ENCODE peak calls at places on chromosome 15, in four cellular contexts. J is HuH-7; K is C1 segment of cervical spinal cord; I is stimulated activated CD4-positive, alpha-beta T cell treated with anti-CD3 and anti-CD28 coated beads, TNF-alpha, amount 100 ng/mL, for 1 hour. L is an unnamed sample.

GRCh38 chr15:43908641-43909040 is 81.8 kb downstream of the WDR76 start:
- DNase-seq in J (no peak), K (no peak), I (no peak), L (no peak)

GRCh38 chr15:101371519-101371918 is 76.5 kb upstream of the SNRPA1 start:
- DNase-seq in J (no peak), K (no peak), I (no peak), L (no peak)

GRCh38 chr15:23561914-23562313 is 3.6 kb upstream of the MKRN3 start:
- DNase-seq in J (no peak), K (no peak), I (no peak), L (no peak)

GRCh38 chr15:48754011-48754410 is 56.9 kb downstream of the CEP152 start:
- DNase-seq in J (no peak), K (no peak), I (no peak), L (no peak)

GRCh38 chr15:60865507-60865906 is 363.6 kb downstream of the RORA start:
- DNase-seq in J (no peak), K (no peak), I (no peak), L (peak)

GRCh38 chr15:25764980-25765735 is 98.0 kb downstream of the ATP10A start:
- DNase-seq in J (no peak), K (no peak), I (no peak), L (no peak)

GRCh38 chr15:67928666-67929065 is 88.8 kb upstream of the RNU6-1 start:
- DNase-seq in J (no peak), K (no peak), I (no peak), L (no peak)

GRCh38 chr15:38652998-38653397 is 88.4 kb upstream of the RASGRP1 start:
- DNase-seq in J (no peak), K (no peak), I (peak), L (no peak)

GRCh38 chr15:37771462-37771861 is 163.0 kb upstream of the TMCO5A start:
- DNase-seq in J (no peak), K (no peak), I (no peak), L (peak)

GRCh38 chr15:62298811-62299210 is 133.7 kb upstream of the C2CD4B start:
- DNase-seq in J (no peak), K (no peak), I (no peak), L (no peak)

GRCh38 chr15:80504931-80505330 is 100.7 kb downstream of the ARNT2 start:
- DNase-seq in J (no peak), K (no peak), I (no peak), L (no peak)

GRCh38 chr15:44710236-44711088 is 661 bp downstream of the PATL2 start:
- DNase-seq in J (no peak), K (peak), I (no peak), L (no peak)

GRCh38 chr15:94229591-94230365 is 1.6 kb upstream of the MCTP2 start:
- DNase-seq in J (no peak), K (no peak), I (no peak), L (peak)

GRCh38 chr15:84833447-84833846 is 16.3 kb downstream of the ALPK3 start:
- DNase-seq in J (no peak), K (no peak), I (no peak), L (peak)

GRCh38 chr15:38531509-38531908 is 33.1 kb downstream of the RASGRP1 start:
- DNase-seq in J (no peak), K (no peak), I (no peak), L (peak)

GRCh38 chr15:89399390-89400120 is 64.9 kb upstream of the POLG start:
- DNase-seq in J (peak), K (peak), I (no peak), L (no peak)

GRCh38 chr15:68775671-68776476 is 44.8 kb downstream of the ANP32A start:
- DNase-seq in J (no peak), K (peak), I (no peak), L (no peak)

GRCh38 chr15:41897327-41897726 is 3.5 kb upstream of the SPTBN5 start:
- DNase-seq in J (no peak), K (no peak), I (no peak), L (no peak)

GRCh38 chr15:40439461-40440299 is 1.1 kb upstream of the BAHD1 start:
- DNase-seq in J (peak), K (peak), I (no peak), L (peak)

GRCh38 chr15:77009646-77010311 is 14.9 kb downstream of the PSTPIP1 start:
- DNase-seq in J (no peak), K (no peak), I (no peak), L (no peak)

GRCh38 chr15:78055923-78056713 is 21.4 kb downstream of the TBC1D2B start:
- DNase-seq in J (peak), K (no peak), I (no peak), L (peak)

GRCh38 chr15:51970132-51970817 is 1.3 kb downstream of the LEO1 start:
- DNase-seq in J (no peak), K (no peak), I (no peak), L (peak)

GRCh38 chr15:31366169-31366734 is 39.6 kb downstream of the KLF13 start:
- DNase-seq in J (no peak), K (no peak), I (no peak), L (no peak)

GRCh38 chr15:35060591-35060990 is 24.5 kb downstream of the NANOGP8 start:
- DNase-seq in J (no peak), K (no peak), I (no peak), L (no peak)

GRCh38 chr15:40048155-40048792 is 9.3 kb upstream of the SRP14 start:
- DNase-seq in J (no peak), K (no peak), I (no peak), L (no peak)

GRCh38 chr15:24054547-24055245 is 367.6 kb upstream of the NDN start:
- DNase-seq in J (no peak), K (no peak), I (no peak), L (no peak)

GRCh38 chr15:100835626-100836025 is 44.0 kb upstream of the ALDH1A3 start:
- DNase-seq in J (no peak), K (no peak), I (no peak), L (no peak)

GRCh38 chr15:49255966-49256759 is 86.1 kb downstream of the GALK2 start:
- DNase-seq in J (no peak), K (no peak), I (no peak), L (no peak)

GRCh38 chr15:78391781-78392180 is 46.2 kb upstream of the IREB2 start:
- DNase-seq in J (no peak), K (no peak), I (no peak), L (no peak)

GRCh38 chr15:69090197-69090948 is 70.1 kb upstream of the GLCE start:
- DNase-seq in J (no peak), K (no peak), I (no peak), L (no peak)

GRCh38 chr15:35583863-35584528 is 38.0 kb upstream of the DPH6 start:
- DNase-seq in J (no peak), K (no peak), I (no peak), L (no peak)

GRCh38 chr15:82986442-82986780 is 401 bp downstream of the RAMAC start:
- DNase-seq in J (peak), K (no peak), I (no peak), L (peak)

GRCh38 chr15:59522988-59523461 is 85.0 kb downstream of the FAM81A start:
- DNase-seq in J (no peak), K (no peak), I (no peak), L (no peak)

GRCh38 chr15:67917037-67917436 is 77.2 kb upstream of the RNU6-1 start:
- DNase-seq in J (no peak), K (no peak), I (no peak), L (no peak)